ENCODE peak calls at places on chromosome 17, in nine cellular contexts. One of them, this sample, is unnamed.

GRCh38 chr17:2705888-2706795 is 5.4 kb downstream of the CLUH start:
- DNase-seq in ovary: no peak
- DNase-seq in colonic mucosa: no peak
- DNase-seq in OCI-LY7: no peak
- DNase-seq in heart left ventricle: no peak
- DNase-seq in fibroblast of lung: no peak
- DNase-seq in heart right ventricle: no peak
- DNase-seq in body of pancreas: no peak
- DNase-seq in thoracic aorta: no peak
- DNase-seq in this sample: no peak

GRCh38 chr17:35713069-35713728 is 18.2 kb upstream of the RASL10B start:
- DNase-seq in ovary: no peak
- DNase-seq in colonic mucosa: no peak
- DNase-seq in OCI-LY7: no peak
- DNase-seq in heart left ventricle: peak; percentile 54
- DNase-seq in fibroblast of lung: peak; percentile 80
- DNase-seq in heart right ventricle: no peak
- DNase-seq in body of pancreas: peak; percentile 71
- DNase-seq in thoracic aorta: peak; percentile 62
- DNase-seq in this sample: no peak

GRCh38 chr17:78474631-78475146 is 96.2 kb downstream of the PGS1 start:
- DNase-seq in ovary: no peak
- DNase-seq in colonic mucosa: no peak
- DNase-seq in OCI-LY7: no peak
- DNase-seq in heart left ventricle: no peak
- DNase-seq in fibroblast of lung: no peak
- DNase-seq in heart right ventricle: no peak
- DNase-seq in body of pancreas: no peak
- DNase-seq in thoracic aorta: no peak
- DNase-seq in this sample: no peak

GRCh38 chr17:75843577-75844529 is at the start of gene UNC13D:
- DNase-seq in ovary: no peak
- DNase-seq in colonic mucosa: peak; percentile 60
- DNase-seq in OCI-LY7: peak; percentile 57
- DNase-seq in heart left ventricle: no peak
- DNase-seq in fibroblast of lung: no peak
- DNase-seq in heart right ventricle: no peak
- DNase-seq in body of pancreas: peak; percentile 45
- DNase-seq in thoracic aorta: no peak
- DNase-seq in this sample: no peak

GRCh38 chr17:32445976-32446375 is 1.7 kb downstream of the PSMD11 start:
- DNase-seq in ovary: no peak
- DNase-seq in colonic mucosa: no peak
- DNase-seq in OCI-LY7: peak; percentile 11
- DNase-seq in heart left ventricle: no peak
- DNase-seq in fibroblast of lung: peak; percentile 21
- DNase-seq in heart right ventricle: no peak
- DNase-seq in body of pancreas: no peak
- DNase-seq in thoracic aorta: no peak
- DNase-seq in this sample: no peak

GRCh38 chr17:82330322-82331239 is 3.0 kb downstream of the SECTM1 start:
- DNase-seq in ovary: peak; percentile 72
- DNase-seq in colonic mucosa: no peak
- DNase-seq in OCI-LY7: peak; percentile 63
- DNase-seq in heart left ventricle: no peak
- DNase-seq in fibroblast of lung: peak; percentile 75
- DNase-seq in heart right ventricle: peak; percentile 42
- DNase-seq in body of pancreas: no peak
- DNase-seq in thoracic aorta: no peak
- DNase-seq in this sample: no peak

GRCh38 chr17:62140836-62141235 is 75.8 kb upstream of the MED13 start:
- DNase-seq in ovary: no peak
- DNase-seq in colonic mucosa: peak; percentile 80
- DNase-seq in OCI-LY7: no peak
- DNase-seq in heart left ventricle: no peak
- DNase-seq in fibroblast of lung: peak; percentile 53
- DNase-seq in heart right ventricle: no peak
- DNase-seq in body of pancreas: peak; percentile 90
- DNase-seq in thoracic aorta: no peak
- DNase-seq in this sample: no peak

GRCh38 chr17:42676424-42677011 is at the start of gene PLEKHH3:
- DNase-seq in ovary: no peak
- DNase-seq in colonic mucosa: no peak
- DNase-seq in OCI-LY7: peak; percentile 59
- DNase-seq in heart left ventricle: no peak
- DNase-seq in fibroblast of lung: no peak
- DNase-seq in heart right ventricle: no peak
- DNase-seq in body of pancreas: no peak
- DNase-seq in thoracic aorta: no peak
- DNase-seq in this sample: no peak

GRCh38 chr17:73952498-73953205 is 250.8 kb upstream of the RPL38 start:
- DNase-seq in ovary: no peak
- DNase-seq in colonic mucosa: peak; percentile 64
- DNase-seq in OCI-LY7: no peak
- DNase-seq in heart left ventricle: peak; percentile 18
- DNase-seq in fibroblast of lung: no peak
- DNase-seq in heart right ventricle: peak; percentile 57
- DNase-seq in body of pancreas: peak; percentile 25
- DNase-seq in thoracic aorta: no peak
- DNase-seq in this sample: no peak

GRCh38 chr17:82013341-82013740 is 9.3 kb downstream of the CENPX start:
- DNase-seq in ovary: no peak
- DNase-seq in colonic mucosa: no peak
- DNase-seq in OCI-LY7: no peak
- DNase-seq in heart left ventricle: peak; percentile 42
- DNase-seq in fibroblast of lung: peak; percentile 36
- DNase-seq in heart right ventricle: peak; percentile 67
- DNase-seq in body of pancreas: no peak
- DNase-seq in thoracic aorta: no peak
- DNase-seq in this sample: no peak

DNA sequence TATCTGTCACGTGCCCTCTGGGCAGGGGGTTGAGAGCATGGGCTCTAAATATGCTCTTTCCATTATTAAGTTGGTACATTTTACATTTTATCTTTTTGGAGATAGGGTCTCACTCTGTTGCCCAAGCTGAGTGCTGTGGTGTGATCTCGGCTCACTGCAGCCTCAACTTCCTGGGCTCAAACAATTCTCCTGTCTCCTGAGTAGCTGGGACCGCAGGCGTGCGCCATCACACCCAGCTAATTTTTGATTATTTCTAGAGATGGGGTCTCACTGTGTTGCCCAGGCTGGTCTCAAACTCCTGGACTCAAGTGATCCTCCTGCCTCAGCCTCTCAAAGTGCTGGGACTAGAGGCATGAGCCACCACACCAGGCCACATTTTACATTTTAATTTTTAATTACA is 43.9 kb upstream of the KDM6B start:
- DNase-seq in ovary: no peak
- DNase-seq in colonic mucosa: no peak
- DNase-seq in OCI-LY7: no peak
- DNase-seq in heart left ventricle: no peak
- DNase-seq in fibroblast of lung: no peak
- DNase-seq in heart right ventricle: no peak
- DNase-seq in body of pancreas: no peak
- DNase-seq in thoracic aorta: no peak
- DNase-seq in this sample: no peak
- TF ChIP-seq CTCF in ovary: no peak
- TF ChIP-seq CTCF in colonic mucosa: no peak
- TF ChIP-seq CTCF in OCI-LY7: no peak
- TF ChIP-seq CTCF in heart left ventricle: no peak
- TF ChIP-seq CTCF in fibroblast of lung: no peak
- TF ChIP-seq CTCF in heart right ventricle: no peak
- TF ChIP-seq CTCF in body of pancreas: no peak
- TF ChIP-seq CTCF in thoracic aorta: no peak
- TF ChIP-seq CTCF in this sample: no peak

GRCh38 chr17:15502315-15503112 is 35.1 kb upstream of the CDRT4 start:
- DNase-seq in ovary: peak; percentile 93
- DNase-seq in colonic mucosa: peak; percentile 86
- DNase-seq in OCI-LY7: peak; percentile 70
- DNase-seq in heart left ventricle: peak; percentile 90
- DNase-seq in fibroblast of lung: peak; percentile 96
- DNase-seq in heart right ventricle: peak; percentile 93
- DNase-seq in body of pancreas: peak; percentile 75
- DNase-seq in thoracic aorta: peak; percentile 80
- DNase-seq in this sample: no peak
- H3K4me3 ChIP-seq in ovary: peak overlapping the region; percentile 24
- H3K4me3 ChIP-seq in colonic mucosa: no peak overlapping the region
- H3K4me3 ChIP-seq in OCI-LY7: peak overlapping the region; percentile 25
- H3K4me3 ChIP-seq in heart left ventricle: peak overlapping the region; percentile 20
- H3K4me3 ChIP-seq in fibroblast of lung: peak overlapping the region; percentile 51
- H3K4me3 ChIP-seq in heart right ventricle: peak overlapping the region; percentile 43
- H3K4me3 ChIP-seq in body of pancreas: no peak overlapping the region
- H3K4me3 ChIP-seq in thoracic aorta: peak overlapping the region; percentile 72
- H3K4me3 ChIP-seq in this sample: peak overlapping the region; percentile 30

GRCh38 chr17:72408641-72409040 is 287.8 kb downstream of the SOX9 start:
- DNase-seq in ovary: no peak
- DNase-seq in colonic mucosa: no peak
- DNase-seq in OCI-LY7: no peak
- DNase-seq in heart left ventricle: no peak
- DNase-seq in fibroblast of lung: no peak
- DNase-seq in heart right ventricle: no peak
- DNase-seq in body of pancreas: no peak
- DNase-seq in thoracic aorta: no peak
- DNase-seq in this sample: no peak
- H3K4me1 ChIP-seq in ovary: no peaks in the 10 kb centered on the region
- H3K4me1 ChIP-seq in colonic mucosa: peaks cover 5% of the 10 kb centered on the region
- H3K4me1 ChIP-seq in OCI-LY7: peaks cover 11% of the 10 kb centered on the region
- H3K4me1 ChIP-seq in heart left ventricle: peaks cover 8% of the 10 kb centered on the region
- H3K4me1 ChIP-seq in fibroblast of lung: peaks cover 13% of the 10 kb centered on the region
- H3K4me1 ChIP-seq in heart right ventricle: peaks cover 16% of the 10 kb centered on the region
- H3K4me1 ChIP-seq in body of pancreas: peaks cover 46% of the 10 kb centered on the region
- H3K4me1 ChIP-seq in thoracic aorta: peaks cover 7% of the 10 kb centered on the region
- H3K4me1 ChIP-seq in this sample: peaks cover 47% of the 10 kb centered on the region

GRCh38 chr17:71213936-71214335 is 906.9 kb upstream of the SOX9 start:
- DNase-seq in ovary: no peak
- DNase-seq in colonic mucosa: no peak
- DNase-seq in OCI-LY7: no peak
- DNase-seq in heart left ventricle: no peak
- DNase-seq in fibroblast of lung: no peak
- DNase-seq in heart right ventricle: no peak
- DNase-seq in body of pancreas: no peak
- DNase-seq in thoracic aorta: no peak
- DNase-seq in this sample: no peak
- TF ChIP-seq CTCF in ovary: no peak
- TF ChIP-seq CTCF in colonic mucosa: no peak
- TF ChIP-seq CTCF in OCI-LY7: no peak
- TF ChIP-seq CTCF in heart left ventricle: no peak
- TF ChIP-seq CTCF in fibroblast of lung: no peak
- TF ChIP-seq CTCF in heart right ventricle: no peak
- TF ChIP-seq CTCF in body of pancreas: no peak
- TF ChIP-seq CTCF in thoracic aorta: no peak
- TF ChIP-seq CTCF in this sample: no peak

GRCh38 chr17:17569691-17570090 is 21.8 kb downstream of the PEMT start:
- DNase-seq in ovary: no peak
- DNase-seq in colonic mucosa: no peak
- DNase-seq in OCI-LY7: no peak
- DNase-seq in heart left ventricle: peak; percentile 56
- DNase-seq in fibroblast of lung: no peak
- DNase-seq in heart right ventricle: peak; percentile 63
- DNase-seq in body of pancreas: peak; percentile 74
- DNase-seq in thoracic aorta: no peak
- DNase-seq in this sample: no peak
- H3K4me3 ChIP-seq in ovary: no peak overlapping the region
- H3K4me3 ChIP-seq in colonic mucosa: no peak overlapping the region
- H3K4me3 ChIP-seq in OCI-LY7: no peak overlapping the region
- H3K4me3 ChIP-seq in heart left ventricle: no peak overlapping the region
- H3K4me3 ChIP-seq in fibroblast of lung: no peak overlapping the region
- H3K4me3 ChIP-seq in heart right ventricle: no peak overlapping the region
- H3K4me3 ChIP-seq in body of pancreas: no peak overlapping the region
- H3K4me3 ChIP-seq in thoracic aorta: no peak overlapping the region
- H3K4me3 ChIP-seq in this sample: no peak overlapping the region

DNA sequence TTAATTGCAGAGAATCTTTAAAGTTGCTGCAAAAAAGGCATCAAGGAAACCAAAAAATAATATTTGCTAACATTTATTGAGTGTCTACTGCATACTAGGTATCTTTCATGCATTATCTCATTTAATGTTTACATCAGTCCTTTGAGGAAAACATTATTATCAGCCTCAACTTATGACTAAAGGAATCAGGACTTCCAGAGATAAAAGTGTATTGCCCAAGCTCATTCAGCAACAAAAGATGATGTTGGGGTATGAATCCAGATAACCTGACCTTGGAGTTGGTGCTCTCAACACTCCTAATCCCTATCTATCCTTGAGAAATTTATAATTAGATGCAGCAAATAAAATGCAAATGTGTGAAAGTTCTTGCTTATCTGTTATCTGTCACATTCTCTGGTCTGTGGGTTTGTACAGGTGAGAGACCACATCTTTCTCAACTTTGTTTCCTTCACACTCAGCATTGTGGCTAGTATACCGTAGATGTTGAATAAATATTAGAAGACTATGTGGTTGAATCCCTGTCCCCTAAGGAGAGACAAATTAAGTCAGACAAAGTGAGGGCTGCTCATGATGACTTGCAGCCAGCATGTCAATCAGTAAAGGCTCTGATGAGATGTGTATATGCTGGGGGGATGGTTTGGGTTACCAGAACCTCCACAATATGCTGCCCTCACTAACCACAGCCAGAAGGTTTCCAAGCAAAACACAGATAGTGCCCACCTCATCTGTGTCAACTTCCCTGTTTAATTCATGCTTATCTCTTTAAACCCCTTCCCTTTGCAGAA is 82.6 kb downstream of the NOG start:
- DNase-seq in ovary: no peak
- DNase-seq in colonic mucosa: no peak
- DNase-seq in OCI-LY7: no peak
- DNase-seq in heart left ventricle: no peak
- DNase-seq in fibroblast of lung: no peak
- DNase-seq in heart right ventricle: no peak
- DNase-seq in body of pancreas: no peak
- DNase-seq in thoracic aorta: no peak
- DNase-seq in this sample: no peak
- H3K4me1 ChIP-seq in ovary: peaks cover 2% of the 10 kb centered on the region
- H3K4me1 ChIP-seq in colonic mucosa: no peaks in the 10 kb centered on the region
- H3K4me1 ChIP-seq in OCI-LY7: no peaks in the 10 kb centered on the region
- H3K4me1 ChIP-seq in heart left ventricle: peaks cover 8% of the 10 kb centered on the region
- H3K4me1 ChIP-seq in fibroblast of lung: peaks cover 2% of the 10 kb centered on the region
- H3K4me1 ChIP-seq in heart right ventricle: peaks cover 8% of the 10 kb centered on the region
- H3K4me1 ChIP-seq in body of pancreas: peaks cover 10% of the 10 kb centered on the region
- H3K4me1 ChIP-seq in thoracic aorta: peaks cover 3% of the 10 kb centered on the region
- H3K4me1 ChIP-seq in this sample: peaks cover 10% of the 10 kb centered on the region

DNA sequence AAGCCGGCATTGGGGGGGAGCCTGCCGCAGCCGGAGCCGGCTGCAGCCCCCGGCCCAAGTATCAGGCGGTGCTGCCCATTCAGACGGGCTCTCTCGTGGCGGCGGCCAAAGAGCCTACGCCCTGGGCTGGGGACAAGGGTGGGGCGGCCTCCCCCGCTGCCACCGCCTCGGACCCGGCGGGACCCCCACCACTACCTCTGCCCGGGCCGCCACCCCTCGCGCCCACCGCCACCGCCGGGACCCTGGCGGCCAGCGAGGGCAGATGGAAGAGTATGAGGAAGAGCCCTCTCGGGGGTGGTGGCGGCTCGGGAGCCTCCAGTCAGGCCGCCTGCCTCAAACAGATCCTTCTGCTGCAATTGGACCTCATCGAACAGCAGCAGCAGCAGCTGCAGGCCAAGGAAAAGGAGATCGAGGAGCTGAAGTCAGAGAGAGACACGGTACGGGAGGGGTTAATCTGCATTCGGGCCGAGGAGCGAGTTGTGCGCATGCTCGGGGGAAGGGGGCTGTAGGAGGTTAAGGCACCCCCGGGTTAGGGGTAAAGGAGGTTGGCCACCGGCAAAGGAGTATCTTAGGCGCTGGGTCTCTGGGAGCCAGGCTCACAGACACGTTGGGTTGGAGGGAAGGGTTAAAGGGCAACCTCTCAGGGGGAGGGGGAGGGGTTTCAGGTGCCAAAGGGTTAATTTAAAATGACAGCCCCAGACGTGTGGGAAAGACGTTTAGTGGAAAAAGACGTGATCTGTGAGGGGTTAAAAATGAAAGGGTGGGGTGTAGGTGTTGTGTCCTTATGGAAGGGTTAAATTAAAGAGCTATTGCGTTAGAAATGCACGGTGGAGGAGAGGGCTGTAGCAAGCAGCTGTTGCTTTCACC is 1.4 kb downstream of the MSL1 start:
- DNase-seq in ovary: peak; percentile 68
- DNase-seq in colonic mucosa: peak; percentile 73
- DNase-seq in OCI-LY7: peak; percentile 73
- DNase-seq in heart left ventricle: peak; percentile 54
- DNase-seq in fibroblast of lung: peak; percentile 45
- DNase-seq in heart right ventricle: peak; percentile 53
- DNase-seq in body of pancreas: peak; percentile 59
- DNase-seq in thoracic aorta: no peak
- DNase-seq in this sample: no peak
- TF ChIP-seq CTCF in ovary: no peak
- TF ChIP-seq CTCF in colonic mucosa: no peak
- TF ChIP-seq CTCF in OCI-LY7: peak; percentile 24
- TF ChIP-seq CTCF in heart left ventricle: no peak
- TF ChIP-seq CTCF in fibroblast of lung: no peak
- TF ChIP-seq CTCF in heart right ventricle: no peak
- TF ChIP-seq CTCF in body of pancreas: peak; percentile 7
- TF ChIP-seq CTCF in thoracic aorta: no peak
- TF ChIP-seq CTCF in this sample: no peak

This sample was measured in vagina.